ENCODE peak calls at places on chromosomes 13 and 19, in eight cellular contexts. V is mucosa of descending colon; B is uterus; N is cardiac muscle cell; Z is CD4-positive, alpha-beta T cell; P is heart left ventricle; R is left ventricle myocardium inferior; O is heart right ventricle. L is an unnamed sample.
A peak's percentile ranks its signal among the peaks of the same experiment; 100 is the strongest.

GRCh38 chr13:112634102-112634501 is 46.1 kb upstream of the TUBGCP3 start:
- DNase-seq in R (no peak), Z (no peak), N (no peak), P (no peak), O (no peak), B (no peak), V (no peak), L (no peak)

GRCh38 chr19:12647490-12648071 is 19.0 kb downstream of the MAN2B1 start:
- DNase-seq in R (no peak), B (peak; percentile 68), O (no peak), N (no peak), V (peak; percentile 90), P (peak; percentile 77), Z (no peak), L (peak; percentile 92)

GRCh38 chr13:52034616-52035226 is 10.2 kb downstream of the UTP14C start:
- DNase-seq in Z (no peak), B (no peak), V (no peak), R (no peak), N (no peak), O (no peak), P (no peak), L (no peak)

GRCh38 chr13:94251801-94252200 is 227.7 kb downstream of the DCT start:
- DNase-seq in B (peak; percentile 14), N (no peak), P (peak; percentile 28), V (no peak), Z (no peak), O (peak; percentile 4), R (peak; percentile 21), L (no peak)

GRCh38 chr19:38250821-38251563 is 5.2 kb downstream of the PPP1R14A start:
- DNase-seq in P (peak; percentile 89), Z (no peak), R (peak; percentile 85), B (peak; percentile 87), V (peak; percentile 77), N (peak; percentile 13), O (peak; percentile 91), L (peak; percentile 77)

GRCh38 chr13:110161112-110161897 is 145.7 kb downstream of the COL4A1 start:
- DNase-seq in V (no peak), R (peak; percentile 37), N (no peak), O (no peak), B (no peak), P (no peak), Z (no peak), L (peak; percentile 42)

GRCh38 chr13:113044431-113045114 is 61.0 kb upstream of the F7 start:
- DNase-seq in N (no peak), Z (no peak), V (no peak), O (no peak), B (no peak), P (peak; percentile 17), R (no peak), L (no peak)

GRCh38 chr13:113597386-113598080 is 13.0 kb downstream of the TFDP1 start:
- DNase-seq in V (no peak), B (no peak), P (no peak), N (no peak), O (no peak), R (peak; percentile 12), Z (no peak), L (peak; percentile 68)

GRCh38 chr19:48881741-48882657 is 9.8 kb downstream of the PPP1R15A start:
- DNase-seq in P (no peak), B (no peak), O (no peak), R (no peak), Z (no peak), N (peak; percentile 36), V (no peak), L (no peak)

GRCh38 chr13:42865703-42866102 is 84.3 kb downstream of the FAM216B start:
- DNase-seq in N (no peak), R (no peak), V (no peak), P (no peak), Z (no peak), B (no peak), O (no peak), L (no peak)

GRCh38 chr19:38528213-38528755 is 89.5 kb downstream of the MAP4K1 start:
- DNase-seq in V (no peak), N (no peak), O (no peak), R (no peak), P (no peak), Z (no peak), B (no peak), L (no peak)

GRCh38 chr13:99033814-99034213 is 56.0 kb upstream of the DOCK9 start:
- DNase-seq in N (peak; percentile 60), V (no peak), B (no peak), Z (no peak), O (no peak), R (no peak), P (no peak), L (peak; percentile 22)

GRCh38 chr13:113140677-113141590 is 17.5 kb upstream of the PROZ start:
- DNase-seq in B (no peak), V (no peak), P (no peak), Z (no peak), N (no peak), R (no peak), O (no peak), L (peak; percentile 48)

GRCh38 chr13:28744091-28744536 is 25.3 kb upstream of the SLC46A3 start:
- DNase-seq in B (no peak), R (no peak), V (no peak), P (peak; percentile 40), O (peak; percentile 11), Z (no peak), N (no peak), L (no peak)

GRCh38 chr19:49073514-49074378 is 1.2 kb upstream of the KCNA7 start:
- DNase-seq in O (no peak), V (no peak), B (no peak), R (no peak), N (peak; percentile 81), P (no peak), Z (no peak), L (peak; percentile 93)

GRCh38 chr19:28466107-28467045 is 746.6 kb downstream of the UQCRFS1 start:
- DNase-seq in R (peak; percentile 53), V (peak; percentile 79), O (peak; percentile 58), Z (peak; percentile 41), P (peak; percentile 30), N (peak; percentile 76), B (no peak), L (peak; percentile 79)

GRCh38 chr13:106415427-106415826 is 120.0 kb downstream of the EFNB2 start:
- DNase-seq in Z (no peak), N (no peak), P (no peak), B (no peak), O (no peak), R (no peak), V (no peak), L (peak; percentile 30)

GRCh38 chr19:48751835-48752510 is 468 bp downstream of the FUT1 start:
- DNase-seq in N (no peak), P (no peak), Z (no peak), O (no peak), R (no peak), V (no peak), B (no peak), L (peak; percentile 73)

GRCh38 chr19:40598918-40599307 is 2.3 kb upstream of the LTBP4 start:
- DNase-seq in V (no peak), P (peak; percentile 25), R (no peak), O (no peak), Z (no peak), N (no peak), B (no peak), L (peak; percentile 36)

GRCh38 chr13:84821261-84821660 is 939.0 kb upstream of the SLITRK1 start:
- DNase-seq in N (no peak), O (no peak), Z (no peak), B (no peak), V (no peak), P (no peak), R (no peak), L (no peak)

GRCh38 chr13:85509512-85509911 is 289.7 kb downstream of the SLITRK6 start:
- DNase-seq in B (no peak), R (no peak), Z (no peak), N (no peak), V (no peak), O (no peak), P (no peak), L (no peak)

GRCh38 chr19:40995355-40995754 is 4.3 kb downstream of the CYP2B6 start:
- DNase-seq in N (no peak), R (no peak), B (no peak), Z (no peak), O (no peak), P (no peak), V (no peak), L (no peak)

DNA sequence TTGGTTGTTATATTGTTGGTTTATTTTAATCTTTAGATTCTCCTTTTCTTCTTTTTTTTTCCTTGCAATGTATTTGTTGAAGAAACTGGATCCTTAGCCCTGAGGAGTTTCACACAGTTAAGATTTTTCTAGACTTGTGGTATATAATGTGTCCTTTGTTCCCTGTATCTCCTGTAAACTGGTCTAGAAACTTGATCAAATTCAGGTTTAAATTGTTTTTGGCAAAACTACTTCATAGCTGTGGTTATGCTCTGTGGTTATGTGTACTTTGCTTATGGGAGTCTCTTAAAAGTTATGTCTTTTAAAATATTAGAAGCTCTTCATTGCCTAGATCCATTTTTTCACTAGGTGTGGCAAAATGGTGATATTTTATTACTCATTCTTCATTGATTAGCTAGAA is 3.7 kb upstream of the MTRF1 start:
- DNase-seq in V (no peak), P (no peak), B (no peak), R (no peak), N (no peak), Z (no peak), O (no peak), L (no peak)
- H3K9me3 ChIP-seq in V (peaks cover 22% of the 10 kb centered on the region), P (peaks cover 8% of the 10 kb centered on the region), B (no peaks in the 10 kb centered on the region), R (peaks cover 25% of the 10 kb centered on the region), N (peaks cover 4% of the 10 kb centered on the region), Z (peaks cover 11% of the 10 kb centered on the region), O (peaks cover 26% of the 10 kb centered on the region), L (no peaks in the 10 kb centered on the region)

GRCh38 chr13:50099473-50099872 is 84.2 kb downstream of the KCNRG start:
- DNase-seq in N (no peak), P (no peak), V (no peak), O (no peak), R (no peak), Z (no peak), B (no peak), L (no peak)
- H3K9me3 ChIP-seq in N (no peaks in the 10 kb centered on the region), P (no peaks in the 10 kb centered on the region), V (peaks cover 7% of the 10 kb centered on the region), O (peaks cover 19% of the 10 kb centered on the region), R (peaks cover 12% of the 10 kb centered on the region), Z (peaks cover 5% of the 10 kb centered on the region), B (no peaks in the 10 kb centered on the region), L (no peaks in the 10 kb centered on the region)

GRCh38 chr19:58118979-58119733 is 21.1 kb upstream of the ZSCAN18 start:
- DNase-seq in R (no peak), B (no peak), V (no peak), O (no peak), Z (no peak), P (no peak), N (no peak), L (no peak)
- H3K9me3 ChIP-seq in R (peaks cover 100% of the 10 kb centered on the region), B (peaks cover 42% of the 10 kb centered on the region), V (peaks cover 99% of the 10 kb centered on the region), O (peaks cover 100% of the 10 kb centered on the region), Z (peaks cover 90% of the 10 kb centered on the region), P (peaks cover 85% of the 10 kb centered on the region), N (peaks cover 5% of the 10 kb centered on the region), L (peaks cover 31% of the 10 kb centered on the region)

DNA sequence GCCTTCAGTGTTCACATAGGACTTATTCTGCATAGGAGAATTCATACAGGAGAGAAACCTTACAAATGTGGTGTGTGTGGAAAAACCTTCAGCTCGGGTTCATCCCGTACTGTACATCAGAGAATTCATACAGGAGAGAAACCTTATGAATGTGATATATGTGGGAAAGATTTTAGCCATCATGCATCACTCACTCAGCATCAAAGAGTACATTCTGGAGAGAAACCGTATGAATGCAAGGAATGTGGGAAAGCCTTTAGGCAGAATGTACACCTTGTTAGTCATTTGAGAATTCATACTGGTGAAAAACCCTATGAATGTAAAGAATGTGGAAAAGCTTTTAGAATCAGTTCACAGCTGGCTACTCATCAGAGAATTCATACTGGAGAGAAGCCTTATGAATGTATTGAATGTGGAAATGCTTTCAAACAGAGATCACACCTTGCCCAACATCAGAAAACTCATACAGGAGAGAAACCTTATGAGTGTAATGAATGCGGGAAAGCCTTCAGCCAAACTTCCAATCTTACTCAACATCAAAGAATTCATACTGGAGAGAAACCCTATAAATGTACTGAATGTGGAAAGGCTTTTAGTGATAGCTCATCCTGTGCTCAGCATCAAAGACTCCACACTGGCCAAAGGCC is 13.4 kb upstream of the ZFP28 start:
- DNase-seq in B (no peak), P (no peak), Z (no peak), N (no peak), O (no peak), R (no peak), V (no peak), L (no peak)
- H3K9me3 ChIP-seq in B (peaks cover 98% of the 10 kb centered on the region), P (peaks cover 96% of the 10 kb centered on the region), Z (peaks cover 97% of the 10 kb centered on the region), N (no peaks in the 10 kb centered on the region), O (peaks cover 100% of the 10 kb centered on the region), R (peaks cover 100% of the 10 kb centered on the region), V (peaks cover 98% of the 10 kb centered on the region), L (peaks cover 40% of the 10 kb centered on the region)